ENCODE peak calls at places on chromosomes 1 and 21, in four cellular contexts. A is K562, G is H1, Z is HepG2. D is an unnamed sample.

GRCh38 chr21:39556176-39556575 is 56.6 kb upstream of the B3GALT5 start:
- DNase-seq in A (no peak), G (no peak), Z (no peak), D (no peak)

GRCh38 chr1:14910947-14911721 is 242.4 kb upstream of the TMEM51 start:
- DNase-seq in A (no peak), G (no peak), Z (no peak), D (no peak)

GRCh38 chr1:233689017-233689747 is 75.3 kb downstream of the KCNK1 start:
- DNase-seq in A (no peak), G (no peak), Z (no peak), D (no peak)

GRCh38 chr1:228364706-228365213 is 41.9 kb downstream of the TRIM11 start:
- DNase-seq in A (no peak), G (no peak), Z (no peak), D (no peak)

GRCh38 chr21:43266534-43266933 is 97.7 kb downstream of the CRYAA start:
- DNase-seq in A (no peak), G (no peak), Z (no peak), D (no peak)

GRCh38 chr1:237352747-237353146 is 310.8 kb downstream of the RYR2 start:
- DNase-seq in A (no peak), G (no peak), Z (no peak), D (no peak)

GRCh38 chr21:9008636-9009035 is 1512.7 kb upstream of the TPTE start:
- DNase-seq in A (no peak), G (no peak), Z (no peak), D (no peak)

GRCh38 chr21:26070121-26070520 is 100.4 kb downstream of the APP start:
- DNase-seq in A (no peak), G (no peak), Z (no peak), D (no peak)

GRCh38 chr1:203281851-203282661 is 23.3 kb upstream of the BTG2 start:
- DNase-seq in A (no peak), G (no peak), Z (peak), D (no peak)

GRCh38 chr1:107251839-107252238 is 111.0 kb downstream of the NTNG1 start:
- DNase-seq in A (no peak), G (no peak), Z (no peak), D (no peak)

GRCh38 chr21:31457675-31458074 is 113.6 kb upstream of the TIAM1 start:
- DNase-seq in A (peak), G (no peak), Z (no peak), D (no peak)

GRCh38 chr1:996851-997727 is 2.8 kb downstream of the HES4 start:
- DNase-seq in A (no peak), G (no peak), Z (no peak), D (no peak)

DNA sequence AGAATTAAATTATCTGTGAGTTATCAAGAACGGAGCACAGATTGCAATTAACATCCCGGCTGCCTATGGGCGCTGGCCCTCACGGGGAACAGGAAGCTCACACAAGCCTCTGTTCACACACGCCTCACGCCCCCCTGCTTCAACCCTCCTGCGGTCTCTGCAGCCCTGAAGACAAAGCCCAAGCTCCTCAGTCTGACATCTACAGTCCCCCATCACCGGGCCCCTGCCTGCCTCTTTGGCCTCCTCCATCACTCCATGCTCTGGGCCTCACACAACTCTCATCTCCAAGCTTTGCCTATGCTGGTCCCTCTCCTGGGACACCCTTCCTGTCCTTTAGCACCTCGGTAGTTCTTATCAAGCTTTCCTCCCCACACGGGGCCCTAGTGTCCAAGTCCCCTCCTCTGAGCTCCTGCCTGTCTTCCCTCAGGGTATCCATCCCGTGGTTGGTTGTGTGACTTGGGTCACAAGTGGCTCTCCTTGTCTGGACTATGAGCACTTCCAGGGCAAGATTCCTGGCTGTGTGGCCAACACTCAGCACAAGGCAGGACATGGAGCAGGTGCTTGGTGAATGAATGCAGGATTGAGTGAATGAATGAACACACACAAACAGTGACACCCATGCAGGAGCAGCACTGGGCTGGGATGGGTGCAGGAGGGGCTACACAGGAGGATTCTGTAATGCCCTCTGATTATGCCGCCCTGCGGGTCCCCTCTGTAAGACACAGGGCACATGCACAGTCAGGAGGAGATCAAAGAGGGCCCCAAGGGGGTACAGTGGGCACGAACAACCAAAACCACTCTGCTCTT is 116.1 kb downstream of the DMRTB1 start:
- DNase-seq in A (no peak), G (no peak), Z (no peak), D (no peak)
- TF ChIP-seq FOSL1 in A (no peak), G (no peak), Z (no peak), D (no peak)

DNA sequence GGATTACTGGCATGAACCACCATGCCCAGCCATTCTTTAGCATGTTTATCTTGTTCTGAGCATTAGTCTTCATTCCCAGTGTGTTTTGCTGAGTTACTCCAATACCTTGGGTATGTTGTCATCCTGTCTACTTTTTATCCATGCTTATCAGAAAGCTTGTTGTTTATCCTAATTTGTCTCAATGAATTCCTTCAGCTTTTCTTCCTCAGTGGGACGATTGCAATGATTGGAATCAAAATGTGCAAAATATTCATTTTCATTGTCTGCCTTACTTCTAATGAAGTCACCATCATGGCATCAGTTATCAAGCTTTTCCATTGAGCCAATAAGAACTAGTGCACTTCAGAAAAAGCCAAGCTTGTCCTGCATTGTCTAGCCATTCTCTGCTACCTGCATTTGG is 170.5 kb downstream of the HFM1 start:
- DNase-seq in A (no peak), G (no peak), Z (no peak), D (no peak)
- TF ChIP-seq CTCF in A (no peak), G (no peak), Z (no peak), D (no peak)

DNA sequence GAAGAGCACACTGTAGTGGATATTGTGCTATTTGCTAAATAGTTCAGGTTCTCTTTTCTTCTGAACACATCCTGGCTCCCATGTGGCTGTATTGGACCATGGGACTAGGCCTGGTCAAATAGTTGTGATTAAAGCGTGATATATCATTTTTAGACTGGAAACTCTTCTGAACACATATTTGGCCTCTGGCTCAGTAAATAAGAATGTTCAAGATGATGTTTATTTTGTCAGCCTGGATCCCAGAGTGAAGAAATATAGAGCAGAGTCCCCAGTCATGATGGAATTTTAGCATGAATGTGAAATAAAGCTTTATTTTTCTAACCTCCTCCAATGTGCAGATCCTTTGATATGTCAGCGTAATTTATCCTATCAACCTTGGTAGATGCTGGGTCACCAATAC is 542.6 kb downstream of the ADGRL2 start:
- DNase-seq in A (no peak), G (no peak), Z (no peak), D (no peak)
- H3K27ac ChIP-seq in A (no peak), G (no peak), Z (no peak), D (no peak)

GRCh38 chr1:150521196-150521968 is 5.8 kb downstream of the FALEC start:
- DNase-seq in A (no peak), G (no peak), Z (no peak), D (no peak)
- TF ChIP-seq FOSL1 in A (no peak), G (no peak), Z (no peak), D (no peak)

GRCh38 chr1:6052543-6053205 is 7.0 kb downstream of the KCNAB2 start:
- DNase-seq in A (peak), G (peak), Z (peak), D (no peak)
- TF ChIP-seq CTCF in A (peak), G (peak), Z (peak), D (peak)

GRCh38 chr1:156481527-156481926 is 19.0 kb downstream of the MEF2D start:
- DNase-seq in A (no peak), G (no peak), Z (no peak), D (no peak)
- H3K27ac ChIP-seq in A (no peak), G (no peak), Z (no peak), D (no peak)

DNA sequence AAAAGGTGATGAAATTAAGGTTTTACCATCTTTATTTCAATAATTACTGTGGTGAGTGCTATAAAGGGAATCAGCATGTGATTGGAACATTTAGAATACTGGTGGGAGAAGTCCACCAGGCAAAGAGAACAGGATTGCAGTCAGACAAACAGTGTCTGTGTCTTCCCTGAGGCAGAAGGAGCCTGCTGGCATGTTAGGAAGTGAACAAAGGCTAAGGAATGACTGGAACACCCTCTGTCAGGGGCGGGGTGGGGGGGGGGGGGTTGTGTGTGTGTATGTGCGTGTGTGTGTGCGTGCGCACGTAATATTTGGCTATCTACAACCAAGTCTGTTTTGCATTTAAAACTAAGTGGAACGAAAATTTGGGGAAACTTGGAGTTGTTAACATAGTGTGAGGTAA is 30.2 kb downstream of the SRRM1 start:
- DNase-seq in A (no peak), G (no peak), Z (no peak), D (no peak)
- TF ChIP-seq FOSL1 in A (no peak), G (no peak), Z (no peak), D (no peak)

GRCh38 chr1:4778056-4778455 is 123.6 kb downstream of the AJAP1 start:
- DNase-seq in A (peak), G (no peak), Z (no peak), D (no peak)
- TF ChIP-seq CTCF in A (peak), G (peak), Z (peak), D (no peak)